ENCODE peak calls at places on chromosome 7, in five cellular contexts. One of them, this sample, is unnamed.

GRCh38 chr7:24354456-24354855 is 70.5 kb downstream of the NPY start:
- DNase-seq in choroid plexus epithelial cell: no peak
- DNase-seq in astrocyte: no peak
- DNase-seq in suprapubic skin: no peak
- DNase-seq in A549: no peak
- DNase-seq in this sample: no peak

GRCh38 chr7:12154119-12154518 is 57.0 kb upstream of the TMEM106B start:
- DNase-seq in choroid plexus epithelial cell: no peak
- DNase-seq in astrocyte: no peak
- DNase-seq in suprapubic skin: no peak
- DNase-seq in A549: no peak
- DNase-seq in this sample: no peak

GRCh38 chr7:11648980-11649379 is 183.0 kb downstream of the THSD7A start:
- DNase-seq in choroid plexus epithelial cell: peak
- DNase-seq in astrocyte: peak
- DNase-seq in suprapubic skin: no peak
- DNase-seq in A549: no peak
- DNase-seq in this sample: peak

GRCh38 chr7:82375713-82376112 is 67.9 kb downstream of the CACNA2D1 start:
- DNase-seq in choroid plexus epithelial cell: no peak
- DNase-seq in astrocyte: no peak
- DNase-seq in suprapubic skin: no peak
- DNase-seq in A549: no peak
- DNase-seq in this sample: no peak

GRCh38 chr7:158754746-158755444 is 50.3 kb upstream of the NCAPG2 start:
- DNase-seq in choroid plexus epithelial cell: no peak
- DNase-seq in astrocyte: no peak
- DNase-seq in suprapubic skin: no peak
- DNase-seq in A549: no peak
- DNase-seq in this sample: peak

GRCh38 chr7:64876792-64877713 is 26.0 kb upstream of the ZNF273 start:
- DNase-seq in choroid plexus epithelial cell: peak
- DNase-seq in astrocyte: no peak
- DNase-seq in suprapubic skin: peak
- DNase-seq in A549: no peak
- DNase-seq in this sample: peak

GRCh38 chr7:114889646-114890285 is 32.1 kb upstream of the MDFIC start:
- DNase-seq in choroid plexus epithelial cell: peak
- DNase-seq in astrocyte: peak
- DNase-seq in suprapubic skin: no peak
- DNase-seq in A549: peak
- DNase-seq in this sample: peak

GRCh38 chr7:44646921-44647636 is 40.7 kb downstream of the OGDH start:
- DNase-seq in choroid plexus epithelial cell: no peak
- DNase-seq in astrocyte: no peak
- DNase-seq in suprapubic skin: no peak
- DNase-seq in A549: no peak
- DNase-seq in this sample: no peak

GRCh38 chr7:94655884-94656657 is at the start of gene SGCE:
- DNase-seq in choroid plexus epithelial cell: peak
- DNase-seq in astrocyte: peak
- DNase-seq in suprapubic skin: no peak
- DNase-seq in A549: peak
- DNase-seq in this sample: peak

GRCh38 chr7:27149817-27150567 is 2.4 kb downstream of the HOXA3 start:
- DNase-seq in choroid plexus epithelial cell: no peak
- DNase-seq in astrocyte: no peak
- DNase-seq in suprapubic skin: peak
- DNase-seq in A549: no peak
- DNase-seq in this sample: no peak

GRCh38 chr7:101200504-101200861 is 353 bp downstream of the MOGAT3 start:
- DNase-seq in choroid plexus epithelial cell: no peak
- DNase-seq in astrocyte: no peak
- DNase-seq in suprapubic skin: no peak
- DNase-seq in A549: no peak
- DNase-seq in this sample: no peak

GRCh38 chr7:101195884-101196283 is 5.0 kb downstream of the MOGAT3 start:
- DNase-seq in choroid plexus epithelial cell: no peak
- DNase-seq in astrocyte: no peak
- DNase-seq in suprapubic skin: no peak
- DNase-seq in A549: no peak
- DNase-seq in this sample: no peak

GRCh38 chr7:101200862-101201599 is at the start of gene MOGAT3:
- DNase-seq in choroid plexus epithelial cell: no peak
- DNase-seq in astrocyte: no peak
- DNase-seq in suprapubic skin: no peak
- DNase-seq in A549: no peak
- DNase-seq in this sample: no peak

GRCh38 chr7:101197991-101198390 is 2.8 kb downstream of the MOGAT3 start:
- DNase-seq in choroid plexus epithelial cell: no peak
- DNase-seq in astrocyte: no peak
- DNase-seq in suprapubic skin: no peak
- DNase-seq in A549: no peak
- DNase-seq in this sample: no peak

GRCh38 chr7:101198476-101198875 is 2.4 kb downstream of the MOGAT3 start:
- DNase-seq in choroid plexus epithelial cell: no peak
- DNase-seq in astrocyte: no peak
- DNase-seq in suprapubic skin: no peak
- DNase-seq in A549: no peak
- DNase-seq in this sample: no peak
- H3K4me3 ChIP-seq in choroid plexus epithelial cell: no peak
- H3K4me3 ChIP-seq in astrocyte: no peak
- H3K4me3 ChIP-seq in suprapubic skin: no peak
- H3K4me3 ChIP-seq in A549: no peak
- H3K4me3 ChIP-seq in this sample: no peak

GRCh38 chr7:121544199-121544598 is 148.1 kb upstream of the FAM3C start:
- DNase-seq in choroid plexus epithelial cell: no peak
- DNase-seq in astrocyte: no peak
- DNase-seq in suprapubic skin: no peak
- DNase-seq in A549: no peak
- DNase-seq in this sample: no peak
- TF ChIP-seq CTCF in choroid plexus epithelial cell: no peak
- TF ChIP-seq CTCF in astrocyte: peak
- TF ChIP-seq CTCF in suprapubic skin: no peak
- TF ChIP-seq CTCF in A549: no peak
- TF ChIP-seq CTCF in this sample: no peak

GRCh38 chr7:120992272-120993010 is 3.9 kb downstream of the CPED1 start:
- DNase-seq in choroid plexus epithelial cell: no peak
- DNase-seq in astrocyte: no peak
- DNase-seq in suprapubic skin: no peak
- DNase-seq in A549: no peak
- DNase-seq in this sample: no peak
- H3K4me3 ChIP-seq in choroid plexus epithelial cell: peak
- H3K4me3 ChIP-seq in astrocyte: no peak
- H3K4me3 ChIP-seq in suprapubic skin: no peak
- H3K4me3 ChIP-seq in A549: no peak
- H3K4me3 ChIP-seq in this sample: peak

GRCh38 chr7:117399820-117400422 is 27.4 kb downstream of the ASZ1 start:
- DNase-seq in choroid plexus epithelial cell: peak
- DNase-seq in astrocyte: no peak
- DNase-seq in suprapubic skin: no peak
- DNase-seq in A549: peak
- DNase-seq in this sample: peak
- TF ChIP-seq CTCF in choroid plexus epithelial cell: peak
- TF ChIP-seq CTCF in astrocyte: peak
- TF ChIP-seq CTCF in suprapubic skin: no peak
- TF ChIP-seq CTCF in A549: peak
- TF ChIP-seq CTCF in this sample: peak

GRCh38 chr7:129170373-129171021 is 17.9 kb upstream of the SMO start:
- DNase-seq in choroid plexus epithelial cell: no peak
- DNase-seq in astrocyte: no peak
- DNase-seq in suprapubic skin: no peak
- DNase-seq in A549: no peak
- DNase-seq in this sample: no peak
- H3K4me3 ChIP-seq in choroid plexus epithelial cell: no peak
- H3K4me3 ChIP-seq in astrocyte: no peak
- H3K4me3 ChIP-seq in suprapubic skin: no peak
- H3K4me3 ChIP-seq in A549: no peak
- H3K4me3 ChIP-seq in this sample: no peak

GRCh38 chr7:132309102-132309805 is 267.0 kb downstream of the PLXNA4 start:
- DNase-seq in choroid plexus epithelial cell: no peak
- DNase-seq in astrocyte: no peak
- DNase-seq in suprapubic skin: no peak
- DNase-seq in A549: no peak
- DNase-seq in this sample: no peak

GRCh38 chr7:132312531-132313070 is 263.7 kb downstream of the PLXNA4 start:
- DNase-seq in choroid plexus epithelial cell: no peak
- DNase-seq in astrocyte: no peak
- DNase-seq in suprapubic skin: no peak
- DNase-seq in A549: no peak
- DNase-seq in this sample: no peak

GRCh38 chr7:132311747-132312146 is 264.5 kb downstream of the PLXNA4 start:
- DNase-seq in choroid plexus epithelial cell: no peak
- DNase-seq in astrocyte: no peak
- DNase-seq in suprapubic skin: no peak
- DNase-seq in A549: no peak
- DNase-seq in this sample: no peak

DNA sequence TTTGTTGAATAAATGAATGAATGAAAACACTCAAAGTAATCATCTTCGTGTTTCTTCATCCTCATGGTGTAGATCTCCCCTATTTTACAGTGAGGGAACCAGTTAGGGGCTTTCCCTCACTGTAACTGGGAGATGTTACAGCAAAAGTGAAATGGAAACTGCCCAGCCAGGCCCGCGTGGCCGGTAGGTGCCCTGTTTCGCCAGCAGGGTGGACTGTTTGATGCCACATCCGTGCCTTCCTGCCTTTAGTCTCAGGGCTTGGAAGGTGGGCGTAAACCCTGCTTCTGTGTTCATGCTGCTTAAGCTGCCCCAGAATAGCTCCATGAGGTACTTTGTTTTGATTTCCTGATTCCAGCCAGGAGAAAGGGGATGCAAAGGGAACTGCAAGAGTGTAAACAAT is 268.8 kb downstream of the PLXNA4 start:
- DNase-seq in choroid plexus epithelial cell: no peak
- DNase-seq in astrocyte: no peak
- DNase-seq in suprapubic skin: no peak
- DNase-seq in A549: no peak
- DNase-seq in this sample: no peak
- TF ChIP-seq CTCF in choroid plexus epithelial cell: no peak
- TF ChIP-seq CTCF in astrocyte: no peak
- TF ChIP-seq CTCF in suprapubic skin: no peak
- TF ChIP-seq CTCF in A549: no peak
- TF ChIP-seq CTCF in this sample: no peak

GRCh38 chr7:117871778-117872538 is 1.3 kb downstream of the CTTNBP2 start:
- DNase-seq in choroid plexus epithelial cell: peak
- DNase-seq in astrocyte: no peak
- DNase-seq in suprapubic skin: no peak
- DNase-seq in A549: no peak
- DNase-seq in this sample: no peak
- H3K4me3 ChIP-seq in choroid plexus epithelial cell: peak
- H3K4me3 ChIP-seq in astrocyte: peak
- H3K4me3 ChIP-seq in suprapubic skin: peak
- H3K4me3 ChIP-seq in A549: peak
- H3K4me3 ChIP-seq in this sample: peak

GRCh38 chr7:47938574-47939165 is 9.6 kb downstream of the PKD1L1 start:
- DNase-seq in choroid plexus epithelial cell: no peak
- DNase-seq in astrocyte: no peak
- DNase-seq in suprapubic skin: no peak
- DNase-seq in A549: no peak
- DNase-seq in this sample: no peak
- TF ChIP-seq CTCF in choroid plexus epithelial cell: peak
- TF ChIP-seq CTCF in astrocyte: no peak
- TF ChIP-seq CTCF in suprapubic skin: no peak
- TF ChIP-seq CTCF in A549: peak
- TF ChIP-seq CTCF in this sample: no peak

DNA sequence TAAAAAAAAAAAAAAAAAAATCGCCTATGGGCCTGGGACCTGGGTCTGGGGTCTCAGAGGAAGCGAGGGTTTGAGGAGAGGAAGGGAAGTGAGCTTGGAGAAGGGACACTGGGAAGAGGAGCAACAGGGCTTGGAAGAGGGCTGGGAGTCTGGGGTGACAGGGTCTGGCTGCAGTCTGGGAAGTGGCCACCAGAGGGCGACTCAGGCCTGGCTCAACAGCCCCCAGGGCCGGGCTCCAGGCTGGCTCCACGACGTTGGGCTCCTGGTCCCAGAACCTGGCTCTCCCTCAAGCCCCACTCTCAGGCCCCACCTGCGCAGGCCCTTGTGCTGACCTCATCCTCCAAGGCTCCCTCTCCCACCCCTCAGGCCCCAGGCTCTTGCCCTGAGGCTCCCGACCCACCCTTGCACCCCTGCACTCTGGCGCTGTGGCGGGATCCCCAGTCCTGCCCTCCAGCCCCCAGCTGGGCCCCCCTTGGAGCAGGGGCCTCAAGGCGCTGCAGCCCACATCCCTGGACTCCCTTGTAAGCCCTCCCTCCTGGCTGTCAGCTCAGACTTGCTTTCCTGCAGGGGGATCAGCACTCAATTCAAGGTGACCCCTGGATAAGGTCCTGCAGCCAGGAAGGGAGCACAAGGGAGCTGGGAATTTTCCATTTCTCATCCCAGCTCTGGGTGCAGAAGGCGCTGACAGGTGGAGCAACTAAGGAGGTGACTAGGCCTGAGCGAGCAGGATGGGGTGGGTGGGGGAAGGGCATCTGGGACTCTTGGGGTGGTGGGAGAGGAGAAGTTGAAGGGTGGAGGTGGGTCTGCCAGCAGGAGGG is 5.4 kb upstream of the SPACDR start:
- DNase-seq in choroid plexus epithelial cell: peak
- DNase-seq in astrocyte: no peak
- DNase-seq in suprapubic skin: peak
- DNase-seq in A549: peak
- DNase-seq in this sample: peak
- H3K4me3 ChIP-seq in choroid plexus epithelial cell: no peak
- H3K4me3 ChIP-seq in astrocyte: no peak
- H3K4me3 ChIP-seq in suprapubic skin: no peak
- H3K4me3 ChIP-seq in A549: no peak
- H3K4me3 ChIP-seq in this sample: no peak

DNA sequence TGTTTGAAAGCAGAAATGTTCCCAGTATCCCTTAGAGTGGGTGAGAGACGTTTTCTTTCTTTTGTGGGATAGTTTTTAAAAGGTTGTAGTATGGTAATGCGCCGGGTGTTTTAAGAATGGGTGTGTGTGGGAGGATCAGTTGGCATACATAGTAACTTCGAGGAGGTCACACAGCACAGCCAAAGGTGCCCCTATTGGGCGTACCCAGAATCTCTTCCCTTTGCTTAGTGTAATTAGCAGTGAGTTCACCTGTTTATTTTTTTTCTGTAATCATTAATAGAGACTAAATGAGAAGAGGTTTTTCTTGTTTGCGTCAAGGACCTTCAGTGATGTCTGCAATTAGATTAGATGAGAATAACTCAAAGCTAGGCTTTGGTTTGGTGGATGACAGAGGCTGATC is 1.5 kb downstream of the PLEKHA8 start:
- DNase-seq in choroid plexus epithelial cell: no peak
- DNase-seq in astrocyte: no peak
- DNase-seq in suprapubic skin: no peak
- DNase-seq in A549: peak
- DNase-seq in this sample: no peak
- TF ChIP-seq CTCF in choroid plexus epithelial cell: no peak
- TF ChIP-seq CTCF in astrocyte: no peak
- TF ChIP-seq CTCF in suprapubic skin: no peak
- TF ChIP-seq CTCF in A549: no peak
- TF ChIP-seq CTCF in this sample: no peak